ENCODE peak calls at places on chromosome 3, in six cellular contexts. One of them, this sample, is unnamed.

GRCh38 chr3:98512576-98512975 is 10.1 kb downstream of the CLDND1 start:
- DNase-seq in mammary epithelial cell: no peak
- DNase-seq in CD8-positive, alpha-beta memory T cell: no peak
- DNase-seq in A549: no peak
- DNase-seq in psoas muscle: no peak
- DNase-seq in GM23248: no peak
- DNase-seq in this sample: peak; percentile 35

GRCh38 chr3:111803123-111803593 is 55.9 kb upstream of the PHLDB2 start:
- DNase-seq in mammary epithelial cell: peak; percentile 96
- DNase-seq in CD8-positive, alpha-beta memory T cell: no peak
- DNase-seq in A549: peak; percentile 43
- DNase-seq in psoas muscle: peak; percentile 85
- DNase-seq in GM23248: peak; percentile 98
- DNase-seq in this sample: peak; percentile 99

GRCh38 chr3:130658666-130659065 is 88.0 kb downstream of the PIK3R4 start:
- DNase-seq in mammary epithelial cell: peak; percentile 24
- DNase-seq in CD8-positive, alpha-beta memory T cell: no peak
- DNase-seq in A549: no peak
- DNase-seq in psoas muscle: no peak
- DNase-seq in GM23248: peak; percentile 63
- DNase-seq in this sample: peak; percentile 16

GRCh38 chr3:27500051-27500450 is 15.9 kb upstream of the SLC4A7 start:
- DNase-seq in mammary epithelial cell: no peak
- DNase-seq in CD8-positive, alpha-beta memory T cell: no peak
- DNase-seq in A549: no peak
- DNase-seq in psoas muscle: no peak
- DNase-seq in GM23248: no peak
- DNase-seq in this sample: no peak

GRCh38 chr3:11452312-11452711 is 180.1 kb downstream of the ATG7 start:
- DNase-seq in mammary epithelial cell: no peak
- DNase-seq in CD8-positive, alpha-beta memory T cell: no peak
- DNase-seq in A549: no peak
- DNase-seq in psoas muscle: no peak
- DNase-seq in GM23248: no peak
- DNase-seq in this sample: no peak

GRCh38 chr3:194270627-194271458 is 80.3 kb downstream of the CPN2 start:
- DNase-seq in mammary epithelial cell: peak; percentile 35
- DNase-seq in CD8-positive, alpha-beta memory T cell: no peak
- DNase-seq in A549: no peak
- DNase-seq in psoas muscle: peak; percentile 82
- DNase-seq in GM23248: peak; percentile 63
- DNase-seq in this sample: no peak

GRCh38 chr3:5846271-5846670 is 658.8 kb downstream of the EDEM1 start:
- DNase-seq in mammary epithelial cell: no peak
- DNase-seq in CD8-positive, alpha-beta memory T cell: no peak
- DNase-seq in A549: no peak
- DNase-seq in psoas muscle: no peak
- DNase-seq in GM23248: peak; percentile 2
- DNase-seq in this sample: no peak

GRCh38 chr3:128969993-128970740 is 23.7 kb downstream of the CFAP92 start:
- DNase-seq in mammary epithelial cell: no peak
- DNase-seq in CD8-positive, alpha-beta memory T cell: peak; percentile 38
- DNase-seq in A549: no peak
- DNase-seq in psoas muscle: peak; percentile 30
- DNase-seq in GM23248: peak; percentile 70
- DNase-seq in this sample: no peak

GRCh38 chr3:64130436-64130835 is 94.8 kb downstream of the PRICKLE2 start:
- DNase-seq in mammary epithelial cell: no peak
- DNase-seq in CD8-positive, alpha-beta memory T cell: no peak
- DNase-seq in A549: no peak
- DNase-seq in psoas muscle: no peak
- DNase-seq in GM23248: no peak
- DNase-seq in this sample: no peak

GRCh38 chr3:6260551-6261191 is 600.2 kb upstream of the GRM7 start:
- DNase-seq in mammary epithelial cell: no peak
- DNase-seq in CD8-positive, alpha-beta memory T cell: no peak
- DNase-seq in A549: no peak
- DNase-seq in psoas muscle: no peak
- DNase-seq in GM23248: no peak
- DNase-seq in this sample: no peak

GRCh38 chr3:156498307-156498706 is 56.6 kb downstream of the SSR3 start:
- DNase-seq in mammary epithelial cell: no peak
- DNase-seq in CD8-positive, alpha-beta memory T cell: no peak
- DNase-seq in A549: no peak
- DNase-seq in psoas muscle: no peak
- DNase-seq in GM23248: no peak
- DNase-seq in this sample: no peak

GRCh38 chr3:30465454-30465853 is 140.9 kb upstream of the TGFBR2 start:
- DNase-seq in mammary epithelial cell: no peak
- DNase-seq in CD8-positive, alpha-beta memory T cell: no peak
- DNase-seq in A549: no peak
- DNase-seq in psoas muscle: no peak
- DNase-seq in GM23248: no peak
- DNase-seq in this sample: no peak

GRCh38 chr3:187678869-187679268 is 8.7 kb upstream of the SST start:
- DNase-seq in mammary epithelial cell: peak; percentile 23
- DNase-seq in CD8-positive, alpha-beta memory T cell: no peak
- DNase-seq in A549: peak; percentile 8
- DNase-seq in psoas muscle: no peak
- DNase-seq in GM23248: peak; percentile 86
- DNase-seq in this sample: no peak

GRCh38 chr3:50237133-50237651 is 1.2 kb downstream of the GNAI2 start:
- DNase-seq in mammary epithelial cell: peak; percentile 41
- DNase-seq in CD8-positive, alpha-beta memory T cell: no peak
- DNase-seq in A549: no peak
- DNase-seq in psoas muscle: no peak
- DNase-seq in GM23248: peak; percentile 69
- DNase-seq in this sample: no peak

GRCh38 chr3:148604270-148605085 is 93.2 kb upstream of the AGTR1 start:
- DNase-seq in mammary epithelial cell: no peak
- DNase-seq in CD8-positive, alpha-beta memory T cell: no peak
- DNase-seq in A549: peak; percentile 13
- DNase-seq in psoas muscle: peak; percentile 25
- DNase-seq in GM23248: peak; percentile 80
- DNase-seq in this sample: no peak

GRCh38 chr3:183092256-183092655 is 7.0 kb downstream of the MCCC1 start:
- DNase-seq in mammary epithelial cell: no peak
- DNase-seq in CD8-positive, alpha-beta memory T cell: no peak
- DNase-seq in A549: no peak
- DNase-seq in psoas muscle: no peak
- DNase-seq in GM23248: no peak
- DNase-seq in this sample: no peak

GRCh38 chr3:133089906-133090305 is 51.7 kb downstream of the TMEM108 start:
- DNase-seq in mammary epithelial cell: peak; percentile 62
- DNase-seq in CD8-positive, alpha-beta memory T cell: no peak
- DNase-seq in A549: no peak
- DNase-seq in psoas muscle: no peak
- DNase-seq in GM23248: no peak
- DNase-seq in this sample: no peak

GRCh38 chr3:9669720-9670432 is 20.6 kb downstream of the MTMR14 start:
- DNase-seq in mammary epithelial cell: no peak
- DNase-seq in CD8-positive, alpha-beta memory T cell: no peak
- DNase-seq in A549: no peak
- DNase-seq in psoas muscle: no peak
- DNase-seq in GM23248: peak; percentile 10
- DNase-seq in this sample: no peak

GRCh38 chr3:27423463-27423862 is 54.3 kb upstream of the NEK10 start:
- DNase-seq in mammary epithelial cell: peak; percentile 21
- DNase-seq in CD8-positive, alpha-beta memory T cell: no peak
- DNase-seq in A549: no peak
- DNase-seq in psoas muscle: no peak
- DNase-seq in GM23248: peak; percentile 90
- DNase-seq in this sample: peak; percentile 43

GRCh38 chr3:106305882-106306445 is 437.2 kb upstream of the CBLB start:
- DNase-seq in mammary epithelial cell: no peak
- DNase-seq in CD8-positive, alpha-beta memory T cell: no peak
- DNase-seq in A549: no peak
- DNase-seq in psoas muscle: no peak
- DNase-seq in GM23248: peak; percentile 4
- DNase-seq in this sample: no peak

GRCh38 chr3:64244011-64244942 is 19.0 kb upstream of the PRICKLE2 start:
- DNase-seq in mammary epithelial cell: no peak
- DNase-seq in CD8-positive, alpha-beta memory T cell: no peak
- DNase-seq in A549: peak; percentile 38
- DNase-seq in psoas muscle: no peak
- DNase-seq in GM23248: peak; percentile 62
- DNase-seq in this sample: peak; percentile 16

GRCh38 chr3:155664922-155665695 is 79.8 kb downstream of the PLCH1 start:
- DNase-seq in mammary epithelial cell: peak; percentile 69
- DNase-seq in CD8-positive, alpha-beta memory T cell: no peak
- DNase-seq in A549: peak; percentile 31
- DNase-seq in psoas muscle: peak; percentile 53
- DNase-seq in GM23248: peak; percentile 88
- DNase-seq in this sample: peak; percentile 77

GRCh38 chr3:71585891-71586809 is 2.6 kb upstream of the FOXP1 start:
- DNase-seq in mammary epithelial cell: no peak
- DNase-seq in CD8-positive, alpha-beta memory T cell: peak; percentile 3
- DNase-seq in A549: no peak
- DNase-seq in psoas muscle: no peak
- DNase-seq in GM23248: peak; percentile 60
- DNase-seq in this sample: no peak

GRCh38 chr3:83873550-83873949 is 1085.2 kb upstream of the CADM2 start:
- DNase-seq in mammary epithelial cell: peak; percentile 24
- DNase-seq in CD8-positive, alpha-beta memory T cell: no peak
- DNase-seq in A549: no peak
- DNase-seq in psoas muscle: no peak
- DNase-seq in GM23248: no peak
- DNase-seq in this sample: no peak

DNA sequence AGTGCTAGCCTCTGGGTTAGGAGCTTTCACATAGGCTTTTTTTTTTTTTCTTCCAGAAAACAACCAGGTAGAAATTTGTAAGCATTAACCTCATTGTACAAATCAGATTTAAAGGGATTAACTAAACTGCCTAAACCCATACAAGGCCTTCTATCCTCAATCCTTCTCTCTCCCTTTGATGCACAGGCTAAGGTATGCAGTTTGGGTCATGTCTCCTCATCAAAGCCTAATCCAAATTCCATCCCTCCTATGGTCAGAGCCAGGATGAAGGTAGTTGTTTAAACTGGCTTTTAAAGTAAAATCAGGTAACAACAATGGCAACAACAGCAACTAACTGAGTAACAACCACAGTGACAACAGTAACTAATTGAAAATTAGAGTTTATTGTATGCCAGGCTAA is 115.6 kb upstream of the SOX2 start:
- DNase-seq in mammary epithelial cell: no peak
- DNase-seq in CD8-positive, alpha-beta memory T cell: no peak
- DNase-seq in A549: no peak
- DNase-seq in psoas muscle: no peak
- DNase-seq in GM23248: no peak
- DNase-seq in this sample: no peak
- H3K4me1 ChIP-seq in mammary epithelial cell: no peaks in the 10 kb centered on the region
- H3K4me1 ChIP-seq in CD8-positive, alpha-beta memory T cell: no peaks in the 10 kb centered on the region
- H3K4me1 ChIP-seq in A549: no peaks in the 10 kb centered on the region
- H3K4me1 ChIP-seq in psoas muscle: no peaks in the 10 kb centered on the region
- H3K4me1 ChIP-seq in GM23248: no peaks in the 10 kb centered on the region
- H3K4me1 ChIP-seq in this sample: no peaks in the 10 kb centered on the region

DNA sequence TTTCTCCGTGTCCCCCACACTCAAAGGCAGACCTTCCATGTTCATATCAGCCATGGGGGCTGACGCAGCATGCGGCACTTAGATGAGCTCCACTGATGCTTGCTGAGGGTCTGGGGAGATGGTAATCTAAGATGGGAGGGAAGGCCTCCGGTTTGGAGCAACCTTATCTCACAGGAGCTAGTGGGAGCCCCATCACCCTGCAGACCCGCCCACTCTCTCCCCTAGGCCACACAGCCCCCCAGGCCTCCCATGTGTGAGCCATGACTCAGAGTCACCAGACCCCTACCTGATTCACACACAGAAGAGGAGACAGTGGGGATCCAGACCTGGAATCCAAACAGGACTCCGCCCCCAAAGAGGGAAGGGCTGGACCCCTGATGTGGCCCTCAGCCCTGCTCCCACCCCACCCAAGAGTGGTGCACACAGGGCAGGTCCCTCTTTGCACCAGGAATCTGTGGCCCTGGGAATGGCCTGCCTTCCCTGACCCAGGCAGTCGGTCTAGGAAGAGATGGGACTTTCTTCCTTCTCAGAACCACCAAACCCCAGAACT is 97.4 kb downstream of the ADCY5 start:
- DNase-seq in mammary epithelial cell: no peak
- DNase-seq in CD8-positive, alpha-beta memory T cell: no peak
- DNase-seq in A549: no peak
- DNase-seq in psoas muscle: no peak
- DNase-seq in GM23248: no peak
- DNase-seq in this sample: no peak
- H3K4me1 ChIP-seq in mammary epithelial cell: peaks cover 5% of the 10 kb centered on the region
- H3K4me1 ChIP-seq in CD8-positive, alpha-beta memory T cell: no peaks in the 10 kb centered on the region
- H3K4me1 ChIP-seq in A549: no peaks in the 10 kb centered on the region
- H3K4me1 ChIP-seq in psoas muscle: no peaks in the 10 kb centered on the region
- H3K4me1 ChIP-seq in GM23248: no peaks in the 10 kb centered on the region
- H3K4me1 ChIP-seq in this sample: no peaks in the 10 kb centered on the region

GRCh38 chr3:2024713-2025112 is 74.0 kb upstream of the CNTN4 start:
- DNase-seq in mammary epithelial cell: no peak
- DNase-seq in CD8-positive, alpha-beta memory T cell: no peak
- DNase-seq in A549: no peak
- DNase-seq in psoas muscle: no peak
- DNase-seq in GM23248: no peak
- DNase-seq in this sample: no peak

GRCh38 chr3:2024037-2024436 is 74.6 kb upstream of the CNTN4 start:
- DNase-seq in mammary epithelial cell: no peak
- DNase-seq in CD8-positive, alpha-beta memory T cell: no peak
- DNase-seq in A549: no peak
- DNase-seq in psoas muscle: no peak
- DNase-seq in GM23248: no peak
- DNase-seq in this sample: no peak

GRCh38 chr3:2029559-2029958 is 69.1 kb upstream of the CNTN4 start:
- DNase-seq in mammary epithelial cell: no peak
- DNase-seq in CD8-positive, alpha-beta memory T cell: no peak
- DNase-seq in A549: no peak
- DNase-seq in psoas muscle: no peak
- DNase-seq in GM23248: no peak
- DNase-seq in this sample: no peak
- H3K4me1 ChIP-seq in mammary epithelial cell: no peaks in the 10 kb centered on the region
- H3K4me1 ChIP-seq in CD8-positive, alpha-beta memory T cell: no peaks in the 10 kb centered on the region
- H3K4me1 ChIP-seq in A549: no peaks in the 10 kb centered on the region
- H3K4me1 ChIP-seq in psoas muscle: no peaks in the 10 kb centered on the region
- H3K4me1 ChIP-seq in GM23248: no peaks in the 10 kb centered on the region
- H3K4me1 ChIP-seq in this sample: no peaks in the 10 kb centered on the region

GRCh38 chr3:185253645-185254410 is at the start of gene EHHADH:
- DNase-seq in mammary epithelial cell: peak; percentile 75
- DNase-seq in CD8-positive, alpha-beta memory T cell: peak; percentile 28
- DNase-seq in A549: peak; percentile 64
- DNase-seq in psoas muscle: peak; percentile 66
- DNase-seq in GM23248: peak; percentile 84
- DNase-seq in this sample: peak; percentile 61

GRCh38 chr3:185254799-185255198 is 950 bp upstream of the EHHADH start:
- DNase-seq in mammary epithelial cell: no peak
- DNase-seq in CD8-positive, alpha-beta memory T cell: no peak
- DNase-seq in A549: no peak
- DNase-seq in psoas muscle: no peak
- DNase-seq in GM23248: no peak
- DNase-seq in this sample: no peak

DNA sequence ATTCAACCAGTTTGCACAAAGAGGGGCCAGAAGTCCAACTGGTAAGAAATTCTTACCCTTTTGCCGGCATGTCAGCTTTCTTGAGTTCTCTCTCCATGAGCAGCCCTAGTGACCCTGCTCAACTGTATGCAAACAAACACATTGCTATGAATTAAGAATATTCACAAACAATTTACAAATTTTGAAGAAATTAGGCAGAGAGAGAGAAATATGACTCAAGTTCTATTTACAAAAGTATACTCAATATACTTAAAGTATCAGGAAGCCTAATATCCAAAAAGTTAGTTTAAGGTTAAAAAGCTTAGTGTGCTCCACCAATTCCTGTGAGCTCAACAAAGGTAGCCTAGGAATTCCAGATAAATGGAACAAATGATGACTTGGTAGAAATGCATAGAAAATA is 3.5 kb upstream of the EHHADH start:
- DNase-seq in mammary epithelial cell: no peak
- DNase-seq in CD8-positive, alpha-beta memory T cell: no peak
- DNase-seq in A549: no peak
- DNase-seq in psoas muscle: no peak
- DNase-seq in GM23248: no peak
- DNase-seq in this sample: no peak
- H3K4me1 ChIP-seq in mammary epithelial cell: no peaks in the 10 kb centered on the region
- H3K4me1 ChIP-seq in CD8-positive, alpha-beta memory T cell: no peaks in the 10 kb centered on the region
- H3K4me1 ChIP-seq in A549: peaks cover 5% of the 10 kb centered on the region
- H3K4me1 ChIP-seq in psoas muscle: no peaks in the 10 kb centered on the region
- H3K4me1 ChIP-seq in GM23248: no peaks in the 10 kb centered on the region
- H3K4me1 ChIP-seq in this sample: no peaks in the 10 kb centered on the region